ENCODE peak calls at places on chromosomes 7 and 10, in seven cellular contexts. H, A, P, X, F, N and G are unnamed samples.

GRCh38 chr7:131242123-131242650 is 85.5 kb upstream of the MKLN1 start:
- DNase-seq in F (no peak), N (no peak), X (no peak), A (no peak), P (no peak), H (no peak), G (no peak)

GRCh38 chr7:47040795-47041194 is 541.1 kb downstream of the TNS3 start:
- DNase-seq in X (no peak), A (no peak), P (no peak), N (no peak), H (no peak), F (no peak), G (no peak)

GRCh38 chr7:39394105-39394504 is 172.1 kb upstream of the YAE1 start:
- DNase-seq in F (no peak), A (no peak), H (no peak), P (no peak), N (no peak), X (no peak), G (no peak)

GRCh38 chr7:5406957-5407930 is 16.4 kb downstream of the TNRC18 start:
- DNase-seq in H (no peak), F (no peak), A (no peak), X (no peak), P (no peak), N (no peak), G (no peak)

GRCh38 chr7:52005613-52006012 is 689.0 kb upstream of the COBL start:
- DNase-seq in P (no peak), F (no peak), X (no peak), A (no peak), N (no peak), H (no peak), G (no peak)

GRCh38 chr7:4713183-4713784 is 31.2 kb downstream of the FOXK1 start:
- DNase-seq in A (no peak), F (no peak), X (no peak), P (no peak), N (no peak), H (no peak), G (no peak)

GRCh38 chr10:133075346-133076137 is 12.2 kb upstream of the ADGRA1 start:
- DNase-seq in F (no peak), H (no peak), P (no peak), A (no peak), N (no peak), X (no peak), G (no peak)

GRCh38 chr10:119029613-119030420 is at the start of gene NANOS1:
- DNase-seq in A (peak), F (no peak), X (no peak), H (no peak), N (no peak), P (no peak), G (no peak)

GRCh38 chr7:73851410-73852338 is 9.3 kb upstream of the TMEM270 start:
- DNase-seq in H (no peak), F (no peak), P (peak), A (peak), N (no peak), X (no peak), G (no peak)

GRCh38 chr7:43537765-43538403 is 45.0 kb upstream of the STK17A start:
- DNase-seq in H (no peak), P (no peak), A (no peak), F (no peak), X (no peak), N (no peak), G (no peak)

GRCh38 chr7:100745184-100745583 is 11.8 kb downstream of the ZAN start:
- DNase-seq in X (no peak), N (no peak), H (peak), F (no peak), P (no peak), A (no peak), G (no peak)